ENCODE peak calls at places on chromosomes 12 and 14, in nine cellular contexts. C is CD4-positive, alpha-beta memory T cell; B is left ventricle myocardium inferior; D is effector memory CD4-positive, alpha-beta T cell; F is coronary artery; E is CD8-positive, alpha-beta T cell; A is substantia nigra; N is tibial artery; P is tibial nerve. H is an unnamed sample.

GRCh38 chr14:94397899-94398479 is 9.6 kb upstream of the SERPINA1 start:
- DNase-seq in C (no peak), B (no peak), D (no peak), F (no peak), E (no peak), A (no peak), N (no peak), P (no peak), H (no peak)

GRCh38 chr14:74525361-74525851 is 31.8 kb downstream of the ISCA2 start:
- DNase-seq in C (no peak), B (no peak), D (no peak), F (no peak), E (no peak), A (no peak), N (no peak), P (no peak), H (no peak)

GRCh38 chr14:94523265-94523664 is 14.0 kb upstream of the SERPINA12 start:
- DNase-seq in C (no peak), B (no peak), D (no peak), F (no peak), E (no peak), A (no peak), N (peak), P (no peak), H (no peak)

GRCh38 chr12:56522486-56523193 is 1.0 kb downstream of the RBMS2 start:
- DNase-seq in C (no peak), B (no peak), D (no peak), F (no peak), E (no peak), A (no peak), N (no peak), P (no peak), H (no peak)

GRCh38 chr14:93114713-93115068 is 1.0 kb downstream of the ITPK1 start:
- DNase-seq in C (no peak), B (peak), D (no peak), F (no peak), E (no peak), A (no peak), N (peak), P (no peak), H (no peak)

GRCh38 chr14:100410056-100410565 is 87.0 kb downstream of the SLC25A47 start:
- DNase-seq in C (no peak), B (no peak), D (no peak), F (no peak), E (no peak), A (no peak), N (no peak), P (no peak), H (no peak)

GRCh38 chr12:122862872-122863701 is 27.8 kb downstream of the HIP1R start:
- DNase-seq in C (no peak), B (no peak), D (no peak), F (no peak), E (no peak), A (no peak), N (peak), P (no peak), H (no peak)

GRCh38 chr12:124292385-124292784 is 2.5 kb upstream of the RFLNA start:
- DNase-seq in C (no peak), B (no peak), D (no peak), F (no peak), E (no peak), A (no peak), N (no peak), P (no peak), H (no peak)

GRCh38 chr12:124636138-124636968 is 68.9 kb upstream of the NCOR2 start:
- DNase-seq in C (peak), B (no peak), D (peak), F (no peak), E (no peak), A (no peak), N (no peak), P (no peak), H (no peak)

GRCh38 chr14:68651652-68652432 is 141.0 kb downstream of the ZFP36L1 start:
- DNase-seq in C (no peak), B (no peak), D (no peak), F (peak), E (no peak), A (no peak), N (peak), P (no peak), H (no peak)

GRCh38 chr14:85417396-85417795 is 112.5 kb upstream of the FLRT2 start:
- DNase-seq in C (no peak), B (no peak), D (no peak), F (no peak), E (no peak), A (no peak), N (no peak), P (no peak), H (no peak)

GRCh38 chr14:104432611-104433231 is 146.8 kb upstream of the C14orf180 start:
- DNase-seq in C (no peak), B (no peak), D (no peak), F (peak), E (no peak), A (no peak), N (peak), P (no peak), H (no peak)

GRCh38 chr12:32671930-32672785 is 6.9 kb upstream of the DNM1L start:
- DNase-seq in C (no peak), B (no peak), D (no peak), F (no peak), E (no peak), A (no peak), N (peak), P (no peak), H (no peak)

GRCh38 chr12:67916266-67916970 is 72.8 kb upstream of the IFNG-AS1 start:
- DNase-seq in C (no peak), B (no peak), D (no peak), F (no peak), E (no peak), A (no peak), N (no peak), P (no peak), H (no peak)

GRCh38 chr14:72608391-72609204 is 285.3 kb downstream of the DPF3 start:
- DNase-seq in C (no peak), B (no peak), D (no peak), F (peak), E (no peak), A (no peak), N (no peak), P (no peak), H (no peak)

GRCh38 chr12:96889273-96889933 is 17.7 kb upstream of the NEDD1 start:
- DNase-seq in C (no peak), B (no peak), D (no peak), F (no peak), E (no peak), A (no peak), N (no peak), P (no peak), H (no peak)

GRCh38 chr14:99537399-99537798 is 56.2 kb downstream of the CCNK start:
- DNase-seq in C (no peak), B (peak), D (no peak), F (no peak), E (no peak), A (no peak), N (no peak), P (no peak), H (no peak)

GRCh38 chr12:71556881-71557280 is 106.8 kb downstream of the ZFC3H1 start:
- DNase-seq in C (no peak), B (no peak), D (no peak), F (no peak), E (no peak), A (no peak), N (no peak), P (no peak), H (no peak)

GRCh38 chr12:38904932-38905479 is 385 bp downstream of the CPNE8 start:
- DNase-seq in C (peak), B (peak), D (peak), F (peak), E (no peak), A (peak), N (peak), P (peak), H (no peak)

GRCh38 chr14:79997509-79998210 is 213.6 kb downstream of the DIO2 start:
- DNase-seq in C (no peak), B (no peak), D (no peak), F (no peak), E (no peak), A (no peak), N (no peak), P (no peak), H (no peak)

GRCh38 chr14:94021416-94022157 is 4.6 kb upstream of the OTUB2 start:
- DNase-seq in C (no peak), B (peak), D (no peak), F (no peak), E (no peak), A (no peak), N (no peak), P (no peak), H (no peak)

GRCh38 chr12:52757449-52758176 is 19.5 kb downstream of the KRT76 start:
- DNase-seq in C (no peak), B (no peak), D (no peak), F (no peak), E (no peak), A (no peak), N (no peak), P (no peak), H (no peak)

GRCh38 chr12:15443050-15443449 is 120.7 kb downstream of the PTPRO start:
- DNase-seq in C (no peak), B (no peak), D (no peak), F (no peak), E (no peak), A (no peak), N (no peak), P (no peak), H (no peak)

GRCh38 chr12:24947541-24948451 is 1.1 kb downstream of the BCAT1 start:
- DNase-seq in C (no peak), B (no peak), D (no peak), F (no peak), E (no peak), A (no peak), N (no peak), P (no peak), H (no peak)

GRCh38 chr12:22160396-22161003 is 114.5 kb downstream of the CMAS start:
- DNase-seq in C (no peak), B (no peak), D (no peak), F (no peak), E (no peak), A (no peak), N (no peak), P (no peak), H (no peak)

GRCh38 chr12:46343122-46343852 is 29.3 kb downstream of the SLC38A2 start:
- DNase-seq in C (no peak), B (no peak), D (no peak), F (no peak), E (no peak), A (no peak), N (no peak), P (no peak), H (no peak)
- H3K27ac ChIP-seq in C (no peak), B (no peak), D (no peak), F (no peak), E (no peak), A (no peak), N (peak), P (no peak), H (no peak)

GRCh38 chr14:64725360-64725815 is 21.2 kb downstream of the PLEKHG3 start:
- DNase-seq in C (no peak), B (peak), D (no peak), F (no peak), E (no peak), A (no peak), N (peak), P (no peak), H (no peak)
- H3K27ac ChIP-seq in C (peak), B (peak), D (peak), F (peak), E (no peak), A (peak), N (peak), P (peak), H (peak)

GRCh38 chr12:10154145-10154496 is 17.8 kb downstream of the OLR1 start:
- DNase-seq in C (no peak), B (no peak), D (no peak), F (no peak), E (no peak), A (no peak), N (no peak), P (no peak), H (no peak)
- H3K27ac ChIP-seq in C (no peak), B (peak), D (no peak), F (peak), E (no peak), A (peak), N (no peak), P (peak), H (peak)

DNA sequence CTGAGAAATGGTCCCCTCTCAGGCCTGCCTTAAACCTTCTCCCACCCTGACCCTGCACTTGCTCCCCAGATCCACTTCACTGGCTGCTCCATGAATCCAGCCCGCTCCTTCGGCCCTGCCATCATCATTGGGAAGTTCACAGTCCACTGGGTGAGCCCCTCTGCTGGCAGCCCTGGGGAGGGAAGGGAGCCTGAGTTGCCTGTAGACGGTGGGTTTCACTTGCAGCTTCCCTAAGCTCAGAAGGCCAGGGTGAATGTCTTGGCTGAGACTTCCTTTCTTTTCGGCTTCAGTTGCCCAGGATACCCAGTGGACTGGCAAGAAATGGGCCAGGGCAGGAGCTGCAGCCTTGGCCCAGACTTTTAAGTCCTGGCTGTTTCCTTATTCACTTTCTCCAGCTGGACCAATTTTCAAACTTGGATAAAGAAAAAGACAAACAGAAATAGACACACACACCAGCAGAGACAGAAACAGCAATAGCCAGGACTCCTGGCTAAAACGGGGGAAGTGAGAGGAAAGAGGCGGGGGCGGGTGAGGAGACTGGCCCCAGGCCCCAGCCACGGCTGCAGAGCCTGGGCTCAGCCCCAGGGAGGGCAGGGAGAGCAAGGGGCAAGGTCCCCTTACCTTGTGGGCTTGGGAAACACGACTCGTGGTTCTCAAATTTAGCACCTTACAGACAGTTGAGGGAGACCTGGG is 2.1 kb downstream of the AQP6 start:
- DNase-seq in C (no peak), B (no peak), D (no peak), F (no peak), E (no peak), A (no peak), N (peak), P (no peak), H (no peak)
- H3K27ac ChIP-seq in C (no peak), B (peak), D (no peak), F (peak), E (no peak), A (peak), N (no peak), P (no peak), H (peak)

GRCh38 chr12:53804429-53804828 is 52.6 kb upstream of the CISTR start:
- DNase-seq in C (no peak), B (no peak), D (no peak), F (no peak), E (no peak), A (no peak), N (no peak), P (no peak), H (no peak)
- H3K27ac ChIP-seq in C (no peak), B (no peak), D (no peak), F (no peak), E (no peak), A (no peak), N (no peak), P (no peak), H (no peak)

DNA sequence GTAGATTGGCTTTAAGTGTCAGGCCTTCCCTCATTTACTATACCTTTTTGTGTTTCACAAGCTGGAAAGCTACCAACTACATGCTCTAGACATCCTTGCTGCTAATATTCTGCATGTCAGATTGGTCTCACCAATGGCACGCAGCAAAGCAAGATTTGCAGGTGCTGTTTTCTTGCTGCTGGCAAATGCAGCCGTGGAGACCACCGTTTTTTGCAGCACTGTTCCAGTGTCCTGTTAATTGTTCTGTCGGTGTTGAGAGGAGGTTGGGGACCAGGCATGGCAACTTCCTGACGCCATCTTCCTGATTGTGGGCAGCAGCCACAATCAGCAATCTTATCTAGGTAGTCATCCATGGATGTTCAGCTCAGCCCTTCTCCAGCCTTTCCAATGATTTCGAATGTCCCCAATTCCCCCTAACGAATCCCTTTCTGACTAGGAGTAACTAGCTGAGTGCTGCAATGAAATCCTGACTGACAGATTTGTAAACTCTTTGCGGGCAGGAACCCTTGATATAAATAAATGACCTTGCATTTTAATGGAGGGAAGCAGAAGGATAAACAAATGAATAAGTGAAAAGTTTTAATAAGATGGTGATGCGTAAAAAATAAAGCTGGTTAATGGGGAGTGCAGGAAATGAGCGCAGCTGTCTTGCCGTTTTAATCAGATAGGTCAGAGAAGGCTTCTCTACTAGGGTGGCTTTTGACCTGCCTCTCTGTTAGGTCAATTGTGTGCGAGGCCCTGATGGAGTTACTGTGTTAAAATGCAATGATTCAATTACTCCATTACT is 574 bp upstream of the CRADD start:
- DNase-seq in C (no peak), B (no peak), D (no peak), F (no peak), E (no peak), A (peak), N (no peak), P (no peak), H (no peak)
- H3K27ac ChIP-seq in C (peak), B (peak), D (peak), F (peak), E (peak), A (peak), N (peak), P (peak), H (peak)

GRCh38 chr12:121290410-121290809 is 6.1 kb downstream of the CAMKK2 start:
- DNase-seq in C (no peak), B (no peak), D (no peak), F (no peak), E (no peak), A (no peak), N (no peak), P (no peak), H (no peak)

GRCh38 chr12:121295123-121295745 is 1.3 kb downstream of the CAMKK2 start:
- DNase-seq in C (no peak), B (no peak), D (no peak), F (peak), E (no peak), A (no peak), N (no peak), P (no peak), H (no peak)

GRCh38 chr12:121294151-121294889 is 2.2 kb downstream of the CAMKK2 start:
- DNase-seq in C (no peak), B (no peak), D (no peak), F (no peak), E (no peak), A (no peak), N (no peak), P (no peak), H (peak)

GRCh38 chr12:121295746-121296617 is 527 bp downstream of the CAMKK2 start:
- DNase-seq in C (peak), B (peak), D (no peak), F (peak), E (no peak), A (peak), N (no peak), P (no peak), H (peak)

DNA sequence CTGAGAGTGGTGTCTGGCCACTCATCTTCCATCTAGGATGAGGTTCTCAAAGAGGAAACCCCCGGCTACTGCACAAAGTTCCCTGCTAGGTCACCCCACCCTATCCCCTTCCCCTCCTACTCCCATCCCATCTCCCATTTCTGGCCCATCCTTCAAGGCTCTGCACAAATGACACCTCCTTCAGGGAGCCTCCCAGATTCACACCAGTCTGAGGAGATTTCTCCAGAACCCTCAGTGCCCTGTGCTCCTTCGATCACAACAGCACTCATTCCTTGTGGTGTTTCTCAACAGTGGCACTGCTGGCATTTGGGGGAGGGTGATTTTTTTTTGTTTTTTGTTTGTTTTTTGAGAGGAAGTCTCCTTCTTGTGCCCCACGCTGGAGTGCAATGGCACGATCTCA is 2.9 kb downstream of the CAMKK2 start:
- DNase-seq in C (no peak), B (no peak), D (no peak), F (no peak), E (no peak), A (no peak), N (no peak), P (no peak), H (no peak)
- H3K27ac ChIP-seq in C (no peak), B (no peak), D (no peak), F (no peak), E (no peak), A (no peak), N (no peak), P (no peak), H (no peak)

GRCh38 chr12:112826011-112826410 is 34.5 kb downstream of the RPH3A start:
- DNase-seq in C (no peak), B (no peak), D (no peak), F (no peak), E (no peak), A (no peak), N (no peak), P (no peak), H (no peak)

GRCh38 chr12:112824701-112825100 is 33.2 kb downstream of the RPH3A start:
- DNase-seq in C (no peak), B (no peak), D (no peak), F (no peak), E (no peak), A (no peak), N (no peak), P (no peak), H (no peak)

GRCh38 chr12:112822056-112822455 is 30.5 kb downstream of the RPH3A start:
- DNase-seq in C (no peak), B (no peak), D (no peak), F (peak), E (no peak), A (no peak), N (no peak), P (no peak), H (no peak)

GRCh38 chr12:112824166-112824565 is 32.6 kb downstream of the RPH3A start:
- DNase-seq in C (no peak), B (no peak), D (no peak), F (no peak), E (no peak), A (no peak), N (no peak), P (no peak), H (no peak)

DNA sequence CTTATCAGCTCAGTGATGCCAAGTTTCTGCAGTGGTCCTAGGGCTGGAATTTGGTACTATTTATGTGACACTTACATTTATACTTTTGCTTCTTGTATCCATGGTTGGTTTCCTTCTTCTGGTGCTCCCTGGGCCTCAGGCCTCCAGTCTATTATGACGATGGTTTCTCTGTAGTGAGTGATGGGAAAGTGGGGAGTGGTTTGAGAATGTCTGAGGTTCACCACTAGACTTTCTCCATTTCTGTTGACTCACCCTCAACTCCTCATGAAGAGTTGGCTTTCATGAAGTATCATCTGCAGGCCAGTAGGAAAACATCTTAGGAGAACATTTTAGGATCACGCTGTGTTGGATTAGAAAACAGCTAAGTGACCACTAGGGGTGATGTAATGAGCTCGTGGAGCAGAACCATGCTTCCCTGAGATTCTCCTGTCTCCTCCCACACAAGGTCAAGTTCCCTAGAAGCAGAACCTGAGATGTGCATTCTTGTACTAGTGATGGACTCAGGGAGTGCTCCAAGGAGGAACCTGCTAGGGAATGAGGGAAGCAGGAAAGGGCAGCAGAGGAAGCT is 32.1 kb downstream of the RPH3A start:
- DNase-seq in C (no peak), B (no peak), D (no peak), F (no peak), E (no peak), A (no peak), N (no peak), P (no peak), H (no peak)
- H3K27ac ChIP-seq in C (no peak), B (no peak), D (no peak), F (no peak), E (no peak), A (no peak), N (no peak), P (no peak), H (no peak)